ENCODE peak calls at places on chromosomes 2 and 18, in seven cellular contexts. D is PC-3, I is GM23338, V is OCI-LY7, U is GM23248, C is HCT116, A is hepatocyte. K is an unnamed sample. For H3K9me2, the result is how much of the 10 kb centered on the place peaks cover.

GRCh38 chr2:122063716-122064115 is 308.3 kb downstream of the TSN start:
- DNase-seq in V (no peak), C (no peak), D (peak), A (no peak), I (no peak), U (peak), K (no peak)

GRCh38 chr2:229634574-229635185 is 79.7 kb downstream of the DNER start:
- DNase-seq in I (peak), U (no peak), C (no peak), A (no peak), V (no peak), D (no peak), K (no peak)

GRCh38 chr2:177670791-177671528 is 278.4 kb downstream of the AGPS start:
- DNase-seq in V (no peak), I (peak), U (no peak), C (no peak), D (no peak), A (no peak), K (no peak)

GRCh38 chr2:224110811-224111210 is 71.7 kb upstream of the SERPINE2 start:
- DNase-seq in D (no peak), C (no peak), V (no peak), I (no peak), U (no peak), A (no peak), K (no peak)

GRCh38 chr2:236945431-236946016 is 140.2 kb upstream of the COPS8 start:
- DNase-seq in I (no peak), V (no peak), A (no peak), D (no peak), U (no peak), C (no peak), K (no peak)

GRCh38 chr2:195471807-195472206 is 185.2 kb upstream of the SLC39A10 start:
- DNase-seq in I (no peak), U (no peak), C (no peak), A (no peak), D (no peak), V (no peak), K (no peak)

GRCh38 chr2:37637122-37637875 is 34.1 kb downstream of the CDC42EP3 start:
- DNase-seq in D (no peak), A (no peak), V (no peak), U (peak), I (no peak), C (no peak), K (no peak)

GRCh38 chr2:213238753-213239591 is 45.3 kb upstream of the SPAG16 start:
- DNase-seq in A (peak), D (peak), C (peak), I (no peak), V (no peak), U (peak), K (no peak)

GRCh38 chr2:133509777-133510176 is 58.5 kb downstream of the NCKAP5 start:
- DNase-seq in D (peak), U (no peak), V (no peak), A (no peak), I (no peak), C (no peak), K (no peak)

GRCh38 chr2:212392048-212392447 is 146.6 kb downstream of the ERBB4 start:
- DNase-seq in C (no peak), V (no peak), D (peak), I (no peak), A (no peak), U (peak), K (no peak)

GRCh38 chr2:159891917-159892691 is 94.1 kb upstream of the CD302 start:
- DNase-seq in I (peak), U (peak), A (peak), C (peak), V (no peak), D (peak), K (peak)

GRCh38 chr2:179376881-179377280 is 112.2 kb upstream of the SESTD1 start:
- DNase-seq in V (no peak), U (no peak), C (no peak), I (no peak), A (no peak), D (no peak), K (no peak)

GRCh38 chr2:6308986-6309385 is 556.7 kb downstream of the CMPK2 start:
- DNase-seq in C (no peak), U (no peak), I (no peak), A (no peak), V (peak), D (no peak), K (no peak)

GRCh38 chr2:71901466-71901865 is 246.2 kb downstream of the CYP26B1 start:
- DNase-seq in D (peak), C (no peak), I (no peak), V (no peak), A (no peak), U (no peak), K (no peak)

GRCh38 chr18:37565138-37565984 is at the start of gene CELF4:
- DNase-seq in D (no peak), I (peak), V (no peak), C (no peak), U (peak), A (peak), K (no peak)

DNA sequence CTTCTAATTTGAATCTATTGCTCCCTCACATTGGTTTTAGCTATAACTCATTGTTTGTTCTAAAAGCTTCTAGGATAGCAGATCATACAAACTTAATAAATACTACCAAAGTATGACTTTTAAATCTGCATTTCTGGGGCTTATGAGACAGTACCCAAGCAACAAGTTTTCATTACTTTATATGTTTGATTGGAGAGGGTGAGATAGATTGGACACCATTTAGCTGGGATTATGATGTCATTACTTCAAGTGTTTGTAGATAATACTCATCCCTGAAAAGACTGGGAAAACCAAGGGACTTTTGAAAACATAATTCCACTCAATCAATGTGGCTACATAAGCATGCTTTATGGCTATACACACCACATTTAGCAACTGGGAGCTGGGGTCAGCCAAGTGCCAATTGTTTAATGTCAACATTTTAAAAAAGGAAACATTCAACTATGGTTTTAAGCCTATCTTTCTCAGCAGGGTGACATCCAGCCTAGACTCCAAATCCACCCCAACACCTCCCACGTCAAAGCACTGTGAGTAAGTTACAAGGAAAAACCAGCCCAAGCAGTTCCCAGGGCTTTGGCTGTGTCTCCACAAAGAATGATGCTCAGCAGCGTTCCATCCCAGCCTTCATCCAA is 119.9 kb downstream of the ETAA1 start:
- DNase-seq in V (no peak), U (peak), A (no peak), I (no peak), D (no peak), C (no peak), K (no peak)
- H3K9me2 ChIP-seq in V (under half), U (under half), A (under half), I (under half), D (under half), C (under half), K (under half)

GRCh38 chr2:191917430-191917881 is 70.6 kb upstream of the CAVIN2 start:
- DNase-seq in A (no peak), V (no peak), I (no peak), U (peak), D (no peak), C (no peak), K (no peak)

GRCh38 chr2:191913796-191914195 is 66.9 kb upstream of the CAVIN2 start:
- DNase-seq in U (no peak), C (no peak), I (no peak), V (no peak), D (no peak), A (no peak), K (no peak)

GRCh38 chr2:191917967-191918651 is 71.2 kb upstream of the CAVIN2 start:
- DNase-seq in C (no peak), A (no peak), V (no peak), I (no peak), D (no peak), U (no peak), K (no peak)

GRCh38 chr2:191915750-191916149 is 68.9 kb upstream of the CAVIN2 start:
- DNase-seq in D (no peak), U (no peak), V (no peak), C (no peak), A (no peak), I (no peak), K (no peak)

GRCh38 chr2:191916826-191917225 is 69.9 kb upstream of the CAVIN2 start:
- DNase-seq in U (peak), D (no peak), A (no peak), C (no peak), V (no peak), I (no peak), K (no peak)
- H3K9me2 ChIP-seq in U (under half), D (under half), A (under half), C (under half), V (under half), I (under half), K (under half)

GRCh38 chr2:50878256-50878655 is 153.7 kb downstream of the NRXN1 start:
- DNase-seq in D (no peak), A (no peak), C (no peak), I (no peak), V (peak), U (no peak), K (peak)
- H3K9me2 ChIP-seq in D (under half), A (under half), C (under half), I (under half), V (under half), U (under half), K (under half)

GRCh38 chr2:85585781-85586105 is 1.5 kb downstream of the VAMP5 start:
- DNase-seq in D (peak), U (peak), I (no peak), C (no peak), V (no peak), A (no peak), K (no peak)
- H3K9me2 ChIP-seq in D (under half), U (under half), I (under half), C (under half), V (under half), A (under half), K (under half)

DNA sequence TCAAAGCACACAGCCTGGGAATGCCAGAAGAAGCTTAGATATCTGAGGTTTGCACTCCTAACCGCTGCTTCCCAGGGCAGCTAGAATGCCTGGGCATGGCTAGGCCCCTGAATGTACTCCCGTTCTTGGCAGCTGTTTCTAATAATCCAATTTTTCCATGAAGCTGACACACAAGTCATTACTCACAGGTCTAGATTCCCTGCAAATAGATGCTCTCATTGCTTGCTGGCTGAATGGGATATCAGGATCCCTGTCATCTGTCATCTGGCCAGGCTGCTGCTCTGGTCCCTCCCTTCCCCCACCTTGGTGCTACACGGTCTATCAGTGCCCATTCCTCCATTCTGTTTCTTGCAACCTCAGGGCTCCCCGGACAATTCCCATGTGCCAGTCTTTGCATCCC is 40.7 kb upstream of the TEX51 start:
- DNase-seq in V (no peak), U (peak), C (no peak), I (no peak), A (no peak), D (no peak), K (no peak)
- H3K9me2 ChIP-seq in V (under half), U (under half), C (under half), I (under half), A (under half), D (under half), K (under half)

DNA sequence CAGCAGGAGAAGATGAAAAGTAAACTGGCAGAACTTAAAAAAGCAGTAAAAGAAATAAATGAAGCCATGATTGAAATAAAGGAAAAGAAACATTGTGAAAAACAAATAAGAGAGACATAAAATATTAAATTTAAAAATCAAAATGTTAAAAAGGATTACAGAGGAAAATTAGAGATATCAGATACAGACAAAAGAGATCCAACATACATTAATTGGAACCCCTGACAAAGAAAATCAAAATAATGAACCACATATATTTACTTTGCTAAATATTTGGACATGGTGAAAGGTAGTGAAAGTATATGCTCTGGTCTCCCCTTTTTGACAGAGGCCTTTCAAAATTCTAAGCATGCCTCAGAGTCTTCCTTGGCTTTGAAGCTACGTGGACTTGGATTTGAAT is 79.9 kb upstream of the TGFA start:
- DNase-seq in V (no peak), C (no peak), A (no peak), U (no peak), D (no peak), I (no peak), K (no peak)
- H3K9me2 ChIP-seq in V (under half), C (under half), A (under half), U (under half), D (under half), I (under half), K (under half)

GRCh38 chr2:241002275-241003046 is 4.0 kb downstream of the SNED1 start:
- DNase-seq in I (no peak), A (no peak), C (no peak), V (no peak), U (no peak), D (no peak), K (no peak)
- H3K9me2 ChIP-seq in I (under half), A (under half), C (under half), V (under half), U (under half), D (under half), K (under half)

GRCh38 chr2:82120648-82121047 is 1816.1 kb upstream of the LRRTM1 start:
- DNase-seq in D (peak), U (no peak), A (peak), V (no peak), C (no peak), I (no peak), K (no peak)
- H3K9me2 ChIP-seq in D (under half), U (under half), A (under half), V (under half), C (under half), I (under half), K (under half)

DNA sequence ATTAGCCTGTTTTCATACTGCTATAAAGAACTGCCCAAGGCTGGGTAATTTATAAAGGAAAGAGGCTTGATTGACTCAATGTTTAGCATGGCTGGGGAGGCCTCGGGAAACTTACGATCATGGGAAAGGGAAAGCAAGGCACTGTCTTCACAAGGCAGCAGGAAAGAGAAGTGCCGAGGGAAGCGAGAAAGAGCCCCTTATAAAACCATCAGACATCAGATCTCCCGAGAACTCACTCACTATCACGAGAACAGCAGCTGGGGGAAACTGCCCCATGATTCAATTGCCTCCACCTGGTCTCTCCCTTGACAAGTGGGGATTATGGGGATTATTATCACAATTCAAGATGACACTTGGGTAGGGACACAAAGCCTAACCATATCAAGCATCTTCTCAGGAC is 23.3 kb downstream of the RHOB start:
- DNase-seq in A (no peak), U (no peak), D (no peak), I (no peak), V (no peak), C (no peak), K (no peak)
- H3K9me2 ChIP-seq in A (under half), U (under half), D (under half), I (under half), V (under half), C (under half), K (under half)

GRCh38 chr2:85823951-85824350 is 64.8 kb downstream of the ST3GAL5 start:
- DNase-seq in U (no peak), V (no peak), I (no peak), C (no peak), D (no peak), A (no peak), K (no peak)
- H3K9me2 ChIP-seq in U (under half), V (under half), I (under half), C (under half), D (under half), A (under half), K (under half)

K was measured in MM.1S.